ENCODE peak calls at places on chromosome 18, in four cellular contexts. One of them, this sample, is unnamed.

GRCh38 chr18:2921778-2922177 is 75.0 kb downstream of the EMILIN2 start:
- DNase-seq in HCT116: no peak
- DNase-seq in testis: peak; percentile 10
- DNase-seq in uterus: no peak
- DNase-seq in this sample: no peak

GRCh38 chr18:56107821-56108485 is 520.0 kb upstream of the TCF4 start:
- DNase-seq in uterus: no peak
- DNase-seq in testis: no peak
- DNase-seq in HCT116: no peak
- DNase-seq in this sample: no peak

GRCh38 chr18:77106331-77106730 is 26.3 kb downstream of the MBP start:
- DNase-seq in uterus: no peak
- DNase-seq in HCT116: no peak
- DNase-seq in testis: no peak
- DNase-seq in this sample: peak; percentile 83

GRCh38 chr18:71105078-71105819 is 816.4 kb downstream of the SOCS6 start:
- DNase-seq in testis: no peak
- DNase-seq in uterus: no peak
- DNase-seq in HCT116: no peak
- DNase-seq in this sample: no peak

GRCh38 chr18:48893061-48893558 is 57.7 kb downstream of the SMAD7 start:
- DNase-seq in HCT116: no peak
- DNase-seq in uterus: no peak
- DNase-seq in testis: no peak
- DNase-seq in this sample: peak; percentile 78

GRCh38 chr18:66792466-66792865 is 188.6 kb upstream of the CDH19 start:
- DNase-seq in uterus: no peak
- DNase-seq in HCT116: no peak
- DNase-seq in testis: no peak
- DNase-seq in this sample: no peak

GRCh38 chr18:48827321-48828200 is 123.2 kb downstream of the SMAD7 start:
- DNase-seq in testis: no peak
- DNase-seq in uterus: peak; percentile 23
- DNase-seq in HCT116: no peak
- DNase-seq in this sample: no peak

GRCh38 chr18:9559253-9559652 is 55.1 kb downstream of the PPP4R1 start:
- DNase-seq in uterus: no peak
- DNase-seq in testis: no peak
- DNase-seq in HCT116: no peak
- DNase-seq in this sample: no peak

GRCh38 chr18:41828137-41828536 is 126.9 kb upstream of the PIK3C3 start:
- DNase-seq in uterus: no peak
- DNase-seq in testis: no peak
- DNase-seq in HCT116: no peak
- DNase-seq in this sample: no peak

GRCh38 chr18:46174317-46175039 is 70.3 kb downstream of the HAUS1 start:
- DNase-seq in HCT116: no peak
- DNase-seq in uterus: no peak
- DNase-seq in testis: peak; percentile 47
- DNase-seq in this sample: no peak

GRCh38 chr18:8460748-8461147 is 148.5 kb upstream of the RAB12 start:
- DNase-seq in HCT116: no peak
- DNase-seq in testis: no peak
- DNase-seq in uterus: no peak
- DNase-seq in this sample: no peak

GRCh38 chr18:60350150-60350549 is 22.4 kb downstream of the MC4R start:
- DNase-seq in uterus: no peak
- DNase-seq in testis: no peak
- DNase-seq in HCT116: no peak
- DNase-seq in this sample: no peak

GRCh38 chr18:49845629-49846252 is 32.4 kb upstream of the ACAA2 start:
- DNase-seq in HCT116: no peak
- DNase-seq in uterus: no peak
- DNase-seq in testis: no peak
- DNase-seq in this sample: no peak

DNA sequence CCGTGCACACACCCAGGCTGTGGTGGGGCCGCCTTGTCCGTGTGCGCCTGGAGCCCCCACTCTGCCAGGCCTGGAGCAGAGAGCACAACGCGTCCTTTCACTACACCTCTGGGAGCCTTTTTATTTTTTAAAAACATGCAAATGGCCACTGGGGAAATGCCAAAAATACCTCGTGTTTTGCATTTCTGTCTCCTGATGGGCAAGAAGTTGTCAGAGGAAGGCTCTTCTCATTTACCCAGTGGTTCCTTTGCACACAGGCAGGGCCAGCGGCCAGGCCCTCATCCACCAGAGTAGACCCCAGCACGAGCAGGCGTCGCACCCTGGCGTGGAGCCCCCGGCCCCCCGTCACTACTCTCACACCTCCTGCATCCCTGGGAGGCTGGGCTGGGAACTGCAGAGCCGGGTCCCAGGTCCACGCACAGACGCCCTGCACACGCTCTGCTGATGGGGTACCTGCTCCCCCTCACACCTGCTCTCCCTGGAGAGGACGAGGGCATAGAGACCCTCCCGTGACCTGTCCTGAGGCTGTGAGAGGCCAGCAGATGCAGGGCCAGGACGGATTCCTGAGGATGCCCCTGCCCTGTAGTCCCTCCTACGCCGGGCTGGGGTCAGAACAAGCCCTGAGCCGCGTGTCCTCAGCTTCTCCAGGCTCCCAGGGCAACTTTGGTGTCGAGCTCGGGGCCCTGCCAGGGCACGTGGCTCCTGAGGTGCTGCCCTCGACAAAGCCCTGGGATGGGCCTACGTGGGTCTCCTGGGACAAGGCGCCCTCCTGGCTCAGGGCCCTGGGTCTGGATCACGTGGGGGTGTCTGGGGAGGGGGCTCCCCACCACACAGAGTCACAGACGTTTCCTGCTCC is 64.9 kb downstream of the NFATC1 start:
- DNase-seq in testis: no peak
- DNase-seq in HCT116: no peak
- DNase-seq in uterus: no peak
- DNase-seq in this sample: no peak
- TF ChIP-seq POLR2A in testis: no peak
- TF ChIP-seq POLR2A in HCT116: no peak
- TF ChIP-seq POLR2A in uterus: no peak
- TF ChIP-seq POLR2A in this sample: no peak

DNA sequence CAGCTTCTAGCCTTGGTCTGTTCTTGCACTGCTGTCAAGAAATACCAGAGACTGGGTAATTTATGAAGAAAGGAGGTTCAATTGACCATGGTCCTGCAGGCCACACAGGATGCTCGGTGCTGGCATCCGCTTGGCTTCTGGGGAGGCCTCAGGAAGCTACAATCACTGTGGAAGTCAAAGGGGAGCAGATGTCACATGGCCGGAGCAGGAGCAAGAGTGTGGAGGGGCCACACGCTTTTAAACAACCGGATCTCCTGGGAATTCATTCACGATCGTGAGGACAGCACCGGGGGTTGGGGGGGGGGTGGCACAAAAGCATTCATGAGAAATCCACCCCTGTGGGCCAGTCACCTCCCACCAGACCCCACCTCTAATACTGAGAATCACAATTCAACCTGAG is 850.4 kb upstream of the SALL3 start:
- DNase-seq in uterus: no peak
- DNase-seq in HCT116: no peak
- DNase-seq in testis: no peak
- DNase-seq in this sample: no peak
- TF ChIP-seq CTCF in uterus: no peak
- TF ChIP-seq CTCF in HCT116: no peak
- TF ChIP-seq CTCF in testis: no peak
- TF ChIP-seq CTCF in this sample: no peak

DNA sequence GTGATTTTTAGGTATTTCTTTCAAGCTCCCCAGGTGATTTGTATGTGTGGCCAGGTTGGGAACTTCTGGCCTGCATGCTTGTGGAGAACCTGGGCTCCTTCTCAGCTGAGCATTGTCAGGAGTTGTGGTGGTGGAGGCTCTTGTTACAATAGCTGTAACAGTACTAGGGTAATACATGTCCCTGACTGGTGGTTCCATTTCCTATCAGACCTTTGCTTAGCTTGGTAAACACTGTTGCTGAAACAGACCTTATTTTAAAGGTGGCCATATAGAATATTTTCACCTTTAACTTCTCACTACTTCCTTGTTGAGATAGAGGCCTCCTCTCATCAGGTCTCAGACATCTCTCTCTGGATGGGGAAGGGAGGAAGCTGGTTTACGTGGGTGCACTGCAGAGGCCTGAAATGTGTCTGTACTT is 79.2 kb downstream of the SETBP1 start:
- DNase-seq in HCT116: no peak
- DNase-seq in uterus: no peak
- DNase-seq in testis: no peak
- DNase-seq in this sample: no peak
- TF ChIP-seq POLR2A in HCT116: no peak
- TF ChIP-seq POLR2A in uterus: no peak
- TF ChIP-seq POLR2A in testis: no peak
- TF ChIP-seq POLR2A in this sample: no peak

GRCh38 chr18:62187543-62188378 is 706 bp downstream of the RELCH start:
- DNase-seq in uterus: peak; percentile 17
- DNase-seq in testis: peak; percentile 33
- DNase-seq in HCT116: no peak
- DNase-seq in this sample: peak; percentile 89

GRCh38 chr18:62183578-62184195 is 3.2 kb downstream of the PIGN start:
- DNase-seq in uterus: peak; percentile 20
- DNase-seq in HCT116: peak; percentile 55
- DNase-seq in testis: peak; percentile 29
- DNase-seq in this sample: no peak

GRCh38 chr18:62189208-62189607 is 2.2 kb downstream of the RELCH start:
- DNase-seq in uterus: no peak
- DNase-seq in HCT116: no peak
- DNase-seq in testis: no peak
- DNase-seq in this sample: no peak

GRCh38 chr18:62182220-62182619 is 4.6 kb downstream of the PIGN start:
- DNase-seq in testis: no peak
- DNase-seq in HCT116: no peak
- DNase-seq in uterus: no peak
- DNase-seq in this sample: no peak

GRCh38 chr18:62186656-62187542 is at the start of the genes PIGN and RELCH:
- DNase-seq in testis: peak; percentile 98
- DNase-seq in uterus: peak; percentile 97
- DNase-seq in HCT116: peak; percentile 97
- DNase-seq in this sample: peak; percentile 97
- TF ChIP-seq CTCF in testis: no peak
- TF ChIP-seq CTCF in uterus: no peak
- TF ChIP-seq CTCF in HCT116: no peak
- TF ChIP-seq CTCF in this sample: no peak

GRCh38 chr18:12598181-12598921 is 59.6 kb downstream of the SPIRE1 start:
- DNase-seq in testis: no peak
- DNase-seq in uterus: no peak
- DNase-seq in HCT116: no peak
- DNase-seq in this sample: no peak

GRCh38 chr18:12599966-12600365 is 57.9 kb downstream of the SPIRE1 start:
- DNase-seq in testis: no peak
- DNase-seq in HCT116: no peak
- DNase-seq in uterus: no peak
- DNase-seq in this sample: no peak

GRCh38 chr18:12599543-12599942 is 58.4 kb downstream of the SPIRE1 start:
- DNase-seq in uterus: no peak
- DNase-seq in testis: no peak
- DNase-seq in HCT116: peak; percentile 48
- DNase-seq in this sample: no peak

GRCh38 chr18:12595571-12596255 is 62.2 kb downstream of the SPIRE1 start:
- DNase-seq in HCT116: no peak
- DNase-seq in testis: no peak
- DNase-seq in uterus: no peak
- DNase-seq in this sample: no peak

GRCh38 chr18:12597775-12598174 is 60.1 kb downstream of the SPIRE1 start:
- DNase-seq in uterus: no peak
- DNase-seq in testis: no peak
- DNase-seq in HCT116: peak; percentile 47
- DNase-seq in this sample: no peak
- TF ChIP-seq POLR2A in uterus: no peak
- TF ChIP-seq POLR2A in testis: no peak
- TF ChIP-seq POLR2A in HCT116: no peak
- TF ChIP-seq POLR2A in this sample: no peak

DNA sequence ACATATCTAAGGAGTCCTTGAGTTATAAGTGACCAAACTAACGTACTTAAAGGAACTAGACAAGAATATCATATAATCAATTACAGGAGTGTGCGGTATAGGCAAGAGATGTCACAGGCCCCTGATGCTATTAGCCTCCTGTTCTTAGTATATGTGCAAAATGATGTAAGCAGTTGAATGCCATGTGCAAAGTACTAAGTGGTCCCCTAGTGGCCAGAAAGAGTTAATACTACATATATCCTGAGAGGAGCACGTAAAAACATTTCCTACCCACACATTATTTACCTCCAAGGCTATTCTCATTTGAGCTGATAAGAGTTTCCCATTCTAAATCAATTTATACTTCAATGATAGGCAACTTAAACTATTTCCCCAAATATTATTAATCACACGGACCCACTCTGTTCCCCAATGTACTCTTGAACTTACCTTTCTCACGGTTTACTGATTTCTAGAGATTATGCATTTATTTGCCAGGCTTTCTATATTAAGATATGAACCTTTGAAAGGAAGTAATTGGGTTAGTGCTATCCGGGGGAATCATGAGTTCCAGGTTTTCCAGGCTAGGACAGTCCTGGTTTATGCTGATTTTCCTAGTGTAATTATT is 158.0 kb upstream of the KLHL14 start:
- DNase-seq in HCT116: peak; percentile 2
- DNase-seq in testis: no peak
- DNase-seq in uterus: no peak
- DNase-seq in this sample: no peak
- TF ChIP-seq CTCF in HCT116: peak; percentile 56
- TF ChIP-seq CTCF in testis: peak; percentile 70
- TF ChIP-seq CTCF in uterus: no peak
- TF ChIP-seq CTCF in this sample: no peak

GRCh38 chr18:5294618-5295230 is 802 bp downstream of the ZBTB14 start:
- DNase-seq in uterus: peak; percentile 50
- DNase-seq in HCT116: no peak
- DNase-seq in testis: peak; percentile 55
- DNase-seq in this sample: peak; percentile 43
- TF ChIP-seq POLR2A in uterus: no peak
- TF ChIP-seq POLR2A in HCT116: no peak
- TF ChIP-seq POLR2A in testis: no peak
- TF ChIP-seq POLR2A in this sample: no peak

DNA sequence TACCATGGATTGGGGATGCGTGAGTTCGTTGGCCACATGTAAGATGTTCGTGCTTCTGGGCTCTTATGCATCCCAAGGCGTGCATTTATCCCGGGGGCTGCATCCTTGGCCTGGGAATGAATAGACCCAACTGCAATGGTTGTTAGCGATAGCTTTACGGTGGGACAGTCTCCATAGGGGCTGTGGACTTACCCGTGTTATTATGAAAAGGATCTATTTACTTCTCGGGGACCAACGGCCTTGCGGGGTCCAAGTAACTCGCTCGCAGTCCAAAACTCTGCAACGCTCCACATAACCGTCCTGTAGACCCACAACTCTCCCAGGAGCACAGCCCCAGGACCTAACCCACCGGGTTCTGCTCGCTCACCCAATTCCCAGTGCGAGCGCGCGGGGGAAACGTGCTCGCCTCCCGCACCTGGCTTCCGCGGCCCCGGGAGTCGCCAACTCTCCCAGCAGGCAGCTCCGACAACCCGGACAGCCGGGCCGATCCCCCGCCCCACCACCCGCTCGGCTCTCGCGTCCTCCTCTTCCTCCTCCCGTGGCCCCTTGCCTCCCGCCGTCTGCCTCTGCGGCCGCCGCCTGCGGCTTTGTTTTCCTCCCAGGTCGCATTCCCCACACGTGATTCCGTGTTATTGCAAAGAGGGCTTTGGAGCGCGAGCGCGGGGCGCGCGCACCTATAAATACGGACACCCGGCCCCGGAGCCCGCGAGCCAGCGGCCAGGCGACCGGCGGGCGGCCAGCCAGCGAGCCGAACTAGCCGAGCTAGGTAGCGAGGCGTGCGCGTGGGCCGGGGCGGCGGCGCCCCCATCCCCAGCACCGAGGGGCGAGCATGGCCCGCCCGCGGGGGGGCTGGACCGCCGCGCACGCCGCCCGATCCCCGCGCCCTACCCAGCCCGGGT is at the start of gene CABLES1:
- DNase-seq in testis: peak; percentile 74
- DNase-seq in HCT116: no peak
- DNase-seq in uterus: peak; percentile 68
- DNase-seq in this sample: peak; percentile 63
- TF ChIP-seq CTCF in testis: no peak
- TF ChIP-seq CTCF in HCT116: no peak
- TF ChIP-seq CTCF in uterus: no peak
- TF ChIP-seq CTCF in this sample: no peak